ENCODE peak calls at places on chromosomes 13 and 19, in ten cellular contexts. F, E, Y, L, A, Z, S, O, K and D are unnamed samples.

GRCh38 chr13:113669871-113670341 is 2.9 kb downstream of the GRK1 start:
- DNase-seq in Z (no peak), A (peak; percentile 14), E (no peak), S (no peak), O (no peak), L (no peak), F (no peak), Y (no peak), K (no peak), D (no peak)

GRCh38 chr19:632228-633067 is 889 bp downstream of the POLRMT start:
- DNase-seq in L (peak; percentile 73), S (peak; percentile 66), K (peak; percentile 31), E (peak; percentile 68), F (peak; percentile 82), O (no peak), A (peak; percentile 63), Z (no peak), Y (peak; percentile 67), D (peak; percentile 67)

GRCh38 chr19:2227415-2228156 is 8.5 kb downstream of the PLEKHJ1 start:
- DNase-seq in S (no peak), O (no peak), Z (no peak), L (no peak), K (no peak), A (no peak), E (no peak), F (no peak), Y (no peak), D (peak; percentile 94)

GRCh38 chr19:29010276-29010675 is 202.7 kb downstream of the UQCRFS1 start:
- DNase-seq in Y (no peak), L (no peak), S (no peak), E (no peak), Z (no peak), A (no peak), F (no peak), O (no peak), K (no peak), D (no peak)

GRCh38 chr19:41871573-41872383 is 5.3 kb upstream of the CD79A start:
- DNase-seq in K (no peak), F (peak; percentile 38), S (peak; percentile 56), Z (no peak), A (no peak), O (peak; percentile 80), L (no peak), E (peak; percentile 19), Y (no peak), D (peak; percentile 95)

GRCh38 chr13:102504002-102504401 is 92.8 kb upstream of the TPP2 start:
- DNase-seq in K (no peak), E (peak; percentile 40), A (no peak), F (no peak), Z (no peak), S (no peak), O (no peak), Y (no peak), L (no peak), D (no peak)

GRCh38 chr13:87676254-87677042 is 5.3 kb downstream of the SLITRK5 start:
- DNase-seq in S (no peak), A (peak; percentile 35), E (peak; percentile 4), Z (no peak), Y (no peak), O (no peak), F (no peak), L (peak; percentile 56), K (no peak), D (no peak)

GRCh38 chr13:23630349-23631093 is 60.3 kb downstream of the TNFRSF19 start:
- DNase-seq in F (no peak), O (no peak), K (no peak), S (no peak), Y (peak; percentile 86), L (no peak), Z (no peak), A (no peak), E (peak; percentile 42), D (no peak)

GRCh38 chr13:29162638-29163037 is 342.5 kb downstream of the MTUS2 start:
- DNase-seq in O (no peak), F (peak; percentile 1), Y (no peak), K (no peak), L (no peak), S (peak; percentile 30), A (no peak), E (no peak), Z (no peak), D (peak; percentile 37)

GRCh38 chr13:63435668-63436275 is 2020.1 kb upstream of the PCDH20 start:
- DNase-seq in Z (peak; percentile 3), S (peak; percentile 68), A (no peak), F (no peak), L (no peak), O (no peak), E (no peak), Y (no peak), K (peak; percentile 24), D (peak; percentile 16)

GRCh38 chr19:41691268-41691970 is 3.3 kb upstream of the CEACAM7 start:
- DNase-seq in S (peak; percentile 42), K (peak; percentile 20), Y (no peak), A (peak; percentile 69), L (peak; percentile 58), Z (no peak), E (peak; percentile 67), F (peak; percentile 35), O (no peak), D (peak; percentile 7)

GRCh38 chr13:91017669-91018053 is 329.8 kb upstream of the MIR17HG start:
- DNase-seq in F (peak; percentile 38), E (no peak), L (peak; percentile 49), K (no peak), Z (peak; percentile 31), O (no peak), S (peak; percentile 41), A (peak; percentile 25), Y (no peak), D (peak; percentile 38)

GRCh38 chr19:14401468-14401867 is 17.7 kb downstream of the DDX39A start:
- DNase-seq in O (no peak), L (no peak), K (no peak), Z (no peak), S (no peak), Y (no peak), A (no peak), F (no peak), E (no peak), D (no peak)

DNA sequence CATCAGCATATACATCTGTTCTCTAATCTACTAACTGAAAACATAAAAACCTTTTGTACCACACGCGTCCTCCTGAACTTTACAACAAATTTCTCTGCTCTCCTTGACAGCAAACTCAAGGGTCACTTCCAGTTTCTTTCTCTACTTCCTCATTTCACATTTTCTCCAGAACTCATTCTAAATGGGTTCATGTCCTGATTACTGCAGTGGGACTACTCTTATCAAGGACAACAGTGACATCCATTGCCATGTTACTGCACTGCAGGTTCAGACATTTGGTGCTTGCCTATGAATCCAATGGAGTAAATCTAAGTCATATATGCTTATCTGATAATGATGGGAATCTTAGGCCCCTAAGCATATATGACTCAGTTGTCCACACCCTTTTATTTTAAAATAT is 35.3 kb downstream of the FPR3 start:
- DNase-seq in Y (no peak), A (no peak), S (no peak), E (no peak), Z (no peak), O (no peak), L (no peak), F (peak; percentile 46), K (no peak), D (peak; percentile 85)
- TF ChIP-seq CTCF in Y (peak; percentile 8), A (no peak), S (no peak), E (no peak), Z (no peak), O (no peak), L (no peak), F (peak; percentile 48), K (no peak), D (peak; percentile 63)

GRCh38 chr13:100382787-100383186 is 205.8 kb downstream of the GGACT start:
- DNase-seq in Y (no peak), A (no peak), F (no peak), Z (no peak), L (no peak), E (no peak), O (no peak), K (no peak), S (no peak), D (peak; percentile 56)
- TF ChIP-seq MAX in Y (no peak), A (no peak), F (no peak), Z (no peak), L (no peak), E (no peak), O (no peak), K (no peak), S (no peak), D (no peak)

DNA sequence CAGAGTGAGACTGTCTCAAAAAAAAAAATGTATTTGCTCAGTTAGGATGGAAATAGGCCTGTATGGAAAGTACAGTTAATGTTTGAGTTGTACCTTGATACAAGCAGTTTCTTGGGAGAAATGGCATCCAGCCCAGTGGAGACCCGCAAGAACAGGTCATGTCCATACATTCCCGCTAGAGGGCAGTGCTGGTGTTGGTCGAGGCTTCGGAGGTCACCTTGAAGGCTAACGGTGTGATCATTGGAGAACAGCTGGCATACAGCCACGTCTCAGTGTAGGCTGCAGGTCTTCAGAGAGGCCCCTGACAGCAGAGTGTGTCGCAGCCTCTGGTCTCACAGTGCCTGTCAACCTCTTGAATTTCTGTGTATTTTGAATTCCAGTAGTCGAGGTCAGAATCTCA is 7.5 kb downstream of the ZNF610 start:
- DNase-seq in L (peak; percentile 84), F (peak; percentile 68), Y (peak; percentile 15), S (peak; percentile 40), E (peak; percentile 74), A (peak; percentile 83), O (no peak), Z (peak; percentile 23), K (peak; percentile 39), D (peak; percentile 83)
- TF ChIP-seq CTCF in L (peak; percentile 81), F (peak; percentile 69), Y (peak; percentile 73), S (no peak), E (peak; percentile 50), A (peak; percentile 87), O (peak; percentile 50), Z (peak; percentile 17), K (peak; percentile 49), D (peak; percentile 82)

GRCh38 chr19:5046339-5047039 is 77.6 kb downstream of the KDM4B start:
- DNase-seq in E (no peak), S (peak; percentile 84), A (no peak), Z (no peak), F (no peak), O (no peak), K (no peak), Y (peak; percentile 87), L (no peak), D (peak; percentile 80)
- TF ChIP-seq MAX in E (no peak), S (peak; percentile 88), A (no peak), Z (no peak), F (no peak), O (no peak), K (no peak), Y (peak; percentile 13), L (no peak), D (no peak)

GRCh38 chr13:39602614-39603366 is at the start of gene LHFPL6:
- DNase-seq in E (peak; percentile 88), S (peak; percentile 48), L (peak; percentile 85), F (peak; percentile 1), Z (no peak), O (no peak), A (peak; percentile 79), Y (peak; percentile 3), K (peak; percentile 81), D (peak; percentile 86)
- TF ChIP-seq CTCF in E (peak; percentile 66), S (peak; percentile 31), L (peak; percentile 58), F (no peak), Z (no peak), O (peak; percentile 11), A (no peak), Y (peak; percentile 36), K (peak; percentile 53), D (no peak)

GRCh38 chr13:39353988-39354387 is 249.0 kb downstream of the LHFPL6 start:
- DNase-seq in F (no peak), L (no peak), Y (no peak), S (no peak), A (no peak), E (no peak), Z (no peak), K (no peak), O (no peak), D (no peak)
- TF ChIP-seq MAX in F (no peak), L (no peak), Y (no peak), S (no peak), A (no peak), E (no peak), Z (no peak), K (no peak), O (no peak), D (no peak)